ENCODE peak calls at places on chromosomes 3 and 15, in six cellular contexts. H is CD8-positive, alpha-beta T cell; K is A673; S is HCT116; W is CD8-positive, alpha-beta memory T cell; T is effector memory CD4-positive, alpha-beta T cell. R is an unnamed sample. For H3K4me1, the result is how much of the 10 kb centered on the place peaks cover.

GRCh38 chr3:73391984-73392383 is 232.8 kb downstream of the PDZRN3 start:
- DNase-seq in H (no peak), K (no peak), S (no peak), W (no peak), T (no peak), R (no peak)

GRCh38 chr3:78589778-78590177 is 1178.0 kb downstream of the ROBO1 start:
- DNase-seq in H (no peak), K (no peak), S (no peak), W (no peak), T (no peak), R (no peak)

GRCh38 chr15:95024388-95024787 is 793.0 kb downstream of the MCTP2 start:
- DNase-seq in H (no peak), K (peak), S (peak), W (no peak), T (no peak), R (no peak)

GRCh38 chr3:174242311-174243041 is 616.7 kb upstream of the NAALADL2 start:
- DNase-seq in H (no peak), K (no peak), S (no peak), W (no peak), T (no peak), R (no peak)

GRCh38 chr3:58254144-58254543 is 16.6 kb downstream of the ABHD6 start:
- DNase-seq in H (no peak), K (no peak), S (no peak), W (no peak), T (no peak), R (no peak)

GRCh38 chr3:117532268-117532667 is 822.7 kb downstream of the TUSC7 start:
- DNase-seq in H (no peak), K (no peak), S (no peak), W (no peak), T (no peak), R (no peak)

GRCh38 chr15:38670142-38671002 is 105.8 kb upstream of the RASGRP1 start:
- DNase-seq in H (peak), K (no peak), S (no peak), W (peak), T (peak), R (peak)

GRCh38 chr3:50319872-50320625 is 2.5 kb downstream of the HYAL2 start:
- DNase-seq in H (no peak), K (no peak), S (no peak), W (no peak), T (no peak), R (no peak)

GRCh38 chr15:101710806-101711205 is 13.5 kb downstream of the TARS3 start:
- DNase-seq in H (no peak), K (no peak), S (no peak), W (no peak), T (no peak), R (no peak)

GRCh38 chr15:59764775-59765174 is 75.7 kb upstream of the BNIP2 start:
- DNase-seq in H (no peak), K (peak), S (peak), W (no peak), T (no peak), R (no peak)

GRCh38 chr15:89139613-89140499 is 51.6 kb downstream of the ABHD2 start:
- DNase-seq in H (no peak), K (peak), S (no peak), W (no peak), T (no peak), R (no peak)

GRCh38 chr3:36944012-36944640 is 728 bp downstream of the TRANK1 start:
- DNase-seq in H (peak), K (peak), S (no peak), W (peak), T (no peak), R (peak)

GRCh38 chr3:184541886-184542562 is 19.6 kb upstream of the EPHB3 start:
- DNase-seq in H (no peak), K (no peak), S (no peak), W (no peak), T (no peak), R (no peak)

GRCh38 chr15:69652906-69653305 is 200.3 kb downstream of the RPLP1 start:
- DNase-seq in H (no peak), K (peak), S (no peak), W (no peak), T (no peak), R (no peak)

GRCh38 chr15:90130291-90130690 is 28.0 kb upstream of the IDH2 start:
- DNase-seq in H (no peak), K (no peak), S (no peak), W (no peak), T (no peak), R (no peak)

GRCh38 chr3:10707089-10707983 is 108.7 kb upstream of the SLC6A11 start:
- DNase-seq in H (no peak), K (no peak), S (no peak), W (no peak), T (no peak), R (no peak)

GRCh38 chr3:13548696-13549512 is at the start of gene FBLN2:
- DNase-seq in H (peak), K (peak), S (no peak), W (no peak), T (no peak), R (no peak)

GRCh38 chr3:178545337-178545736 is 9.1 kb downstream of the KCNMB2 start:
- DNase-seq in H (no peak), K (no peak), S (no peak), W (no peak), T (no peak), R (no peak)

GRCh38 chr3:184029456-184029950 is 2.0 kb upstream of the HTR3D start:
- DNase-seq in H (no peak), K (no peak), S (no peak), W (no peak), T (no peak), R (no peak)

GRCh38 chr3:82281205-82281604 is 519.8 kb upstream of the GBE1 start:
- DNase-seq in H (no peak), K (no peak), S (no peak), W (no peak), T (no peak), R (no peak)

GRCh38 chr15:51735211-51735610 is 2.2 kb downstream of the LYSMD2 start:
- DNase-seq in H (peak), K (no peak), S (no peak), W (no peak), T (no peak), R (peak)

GRCh38 chr3:160448845-160449659 is 534 bp downstream of the TRIM59 start:
- DNase-seq in H (no peak), K (peak), S (no peak), W (no peak), T (no peak), R (no peak)

GRCh38 chr3:33954956-33955355 is 156.5 kb downstream of the PDCD6IP start:
- DNase-seq in H (no peak), K (peak), S (no peak), W (no peak), T (no peak), R (no peak)

GRCh38 chr15:96273317-96274086 is 57.0 kb upstream of the NR2F2 start:
- DNase-seq in H (no peak), K (peak), S (peak), W (no peak), T (no peak), R (no peak)

GRCh38 chr3:127959873-127960272 is 44.8 kb downstream of the KBTBD12 start:
- DNase-seq in H (no peak), K (peak), S (no peak), W (no peak), T (no peak), R (no peak)

GRCh38 chr3:43621406-43621973 is 321 bp downstream of the ANO10 start:
- DNase-seq in H (no peak), K (no peak), S (no peak), W (no peak), T (no peak), R (no peak)

GRCh38 chr3:130835483-130835882 is 58.4 kb upstream of the ATP2C1 start:
- DNase-seq in H (no peak), K (no peak), S (no peak), W (no peak), T (no peak), R (no peak)

GRCh38 chr3:31468433-31468832 is 64.3 kb upstream of the STT3B start:
- DNase-seq in H (no peak), K (no peak), S (no peak), W (no peak), T (no peak), R (no peak)

DNA sequence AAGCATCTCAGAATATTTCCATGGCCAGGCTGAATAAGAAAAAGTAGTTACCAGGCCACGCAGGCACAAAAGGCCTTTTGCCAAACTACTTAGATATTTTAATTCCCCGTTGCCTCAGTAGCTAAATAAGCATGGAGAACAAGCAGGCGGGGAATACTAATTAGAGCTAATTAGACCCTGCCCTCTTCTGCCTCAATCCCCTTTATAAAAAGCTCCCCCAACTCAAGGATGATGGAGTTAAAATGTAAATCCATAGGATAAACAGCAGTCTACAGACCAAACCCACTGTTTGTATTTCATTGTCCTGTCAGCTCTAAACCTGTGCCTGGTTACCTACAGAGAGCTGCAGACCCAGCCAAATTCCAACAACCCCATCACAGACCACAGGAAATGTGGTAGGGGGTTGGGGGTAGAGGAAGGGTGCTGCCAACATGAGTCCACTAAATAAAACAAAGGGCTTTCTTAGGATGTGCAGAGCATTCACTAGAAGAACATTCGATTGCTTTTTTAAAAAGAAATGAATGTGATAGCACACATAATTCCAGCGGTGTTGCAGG is 3.9 kb downstream of the ITGB5 start:
- DNase-seq in H (no peak), K (no peak), S (no peak), W (no peak), T (no peak), R (no peak)
- H3K4me1 ChIP-seq in H (under half), K (half or more), S (half or more), W (under half), T (under half), R (under half)

GRCh38 chr15:63349621-63350020 is 32.0 kb downstream of the CA12 start:
- DNase-seq in H (no peak), K (no peak), S (no peak), W (no peak), T (no peak), R (no peak)
- H3K27ac ChIP-seq in H (no peak), K (no peak), S (no peak), W (no peak), T (no peak), R (no peak)

DNA sequence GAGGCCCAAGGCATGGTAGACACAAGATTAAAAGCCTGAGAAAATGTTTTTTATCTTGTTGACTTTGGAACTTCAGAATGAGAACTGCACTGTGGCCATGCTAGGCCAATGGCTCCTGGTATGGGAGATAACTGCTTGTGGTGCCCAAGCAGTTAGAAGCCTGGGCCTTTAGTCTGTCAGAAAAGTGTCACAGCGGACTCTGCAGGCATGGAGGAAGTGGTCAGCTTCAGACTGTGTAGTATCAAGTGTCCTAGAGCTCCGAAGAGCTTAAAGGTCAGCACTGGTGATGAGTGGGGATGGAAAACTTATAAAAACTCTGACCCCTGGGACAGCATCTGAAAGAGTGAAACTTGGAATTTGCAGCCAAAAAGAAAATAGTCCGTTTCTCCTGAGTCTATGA is 11.8 kb downstream of the FYCO1 start:
- DNase-seq in H (no peak), K (no peak), S (no peak), W (no peak), T (no peak), R (no peak)
- H3K4me1 ChIP-seq in H (under half), K (under half), S (under half), W (half or more), T (under half), R (under half)

GRCh38 chr15:62850318-62850717 is 192.2 kb upstream of the TPM1 start:
- DNase-seq in H (no peak), K (no peak), S (no peak), W (no peak), T (no peak), R (no peak)
- H3K27ac ChIP-seq in H (no peak), K (no peak), S (no peak), W (no peak), T (no peak), R (no peak)

DNA sequence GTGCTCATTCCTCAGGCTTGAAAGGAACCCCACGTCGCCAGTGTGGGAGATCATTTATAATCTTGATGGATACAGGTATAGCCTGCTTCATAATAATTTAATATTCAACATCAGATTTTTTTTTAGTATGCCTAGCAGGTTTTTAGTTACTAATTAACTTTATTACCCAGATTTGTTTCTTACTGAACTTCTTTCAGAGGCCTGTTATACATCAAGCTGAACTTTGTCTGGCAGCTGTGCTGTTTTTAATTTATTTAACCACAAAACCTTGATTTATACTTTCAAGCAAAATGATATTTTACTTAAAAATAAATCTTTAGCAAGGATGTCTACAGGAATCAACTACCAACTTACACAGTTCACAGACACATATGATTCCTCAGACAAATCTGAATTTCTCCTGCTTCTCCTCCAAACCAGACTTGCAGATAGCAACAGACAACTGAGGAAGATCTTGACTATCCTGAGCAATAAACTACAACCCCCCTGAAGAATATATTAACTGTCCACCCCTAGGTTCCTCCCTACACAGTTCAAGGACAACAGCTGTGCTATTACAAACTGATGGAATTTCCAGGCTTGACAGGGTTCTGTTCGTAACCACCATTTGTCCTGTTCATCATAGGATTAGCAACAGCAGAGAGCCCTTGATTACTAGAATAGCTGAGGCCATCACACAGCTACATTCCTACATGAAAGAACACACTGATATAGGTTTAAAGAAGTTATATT is 599 bp downstream of the MAP4 start:
- DNase-seq in H (no peak), K (peak), S (no peak), W (no peak), T (no peak), R (no peak)
- H3K4me1 ChIP-seq in H (under half), K (under half), S (under half), W (under half), T (under half), R (under half)

GRCh38 chr15:77653832-77654480 is 21.2 kb upstream of the LINGO1 start:
- DNase-seq in H (no peak), K (no peak), S (no peak), W (no peak), T (no peak), R (no peak)
- H3K27ac ChIP-seq in H (no peak), K (no peak), S (no peak), W (no peak), T (no peak), R (no peak)

DNA sequence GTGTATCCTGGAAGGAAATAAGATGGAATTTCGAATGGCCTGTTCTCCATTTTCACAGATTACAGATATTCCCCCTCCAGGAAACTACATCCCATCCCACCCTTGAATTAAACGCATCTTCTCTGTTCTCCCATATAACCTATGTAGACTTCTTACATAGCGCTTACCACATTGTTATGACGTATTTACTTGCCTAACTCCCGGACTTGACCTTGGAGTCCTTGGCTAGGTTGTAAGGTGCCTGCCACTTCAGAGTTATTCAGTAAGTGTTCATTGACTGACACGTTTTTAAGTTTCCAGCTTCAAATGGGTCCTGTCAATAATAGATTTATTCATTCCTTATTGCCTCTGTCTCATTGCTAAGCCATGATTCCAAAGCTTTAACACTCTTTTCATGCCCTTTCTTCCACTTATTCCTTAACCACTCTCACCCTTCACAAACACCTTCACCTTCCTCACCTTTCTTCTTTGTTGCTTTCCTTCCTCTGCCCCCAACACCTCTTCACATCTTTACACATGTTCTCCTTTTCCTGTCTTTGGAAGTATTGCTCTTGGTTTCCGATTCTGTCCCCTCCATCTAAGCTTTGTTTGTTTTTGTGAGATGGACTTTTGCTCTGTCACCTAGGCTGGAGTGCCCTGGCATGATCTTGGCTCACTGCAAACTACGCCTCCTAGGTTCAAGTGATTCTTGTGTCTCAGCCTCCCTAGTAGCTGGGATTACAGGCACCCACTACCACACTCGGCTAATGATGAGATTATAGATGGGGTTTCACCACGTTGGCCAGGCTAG is 138.3 kb downstream of the CMSS1 start:
- DNase-seq in H (no peak), K (no peak), S (no peak), W (no peak), T (no peak), R (no peak)
- H3K4me1 ChIP-seq in H (under half), K (under half), S (under half), W (under half), T (under half), R (under half)

R was measured in naive thymus-derived CD4-positive, alpha-beta T cell.